ENCODE peak calls at places on chromosomes 13 and 19, in seven cellular contexts. J is iPS DF 6.9; H is GM23338; I is left ventricle myocardium inferior; S is CD4-positive, alpha-beta memory T cell; X is bronchial epithelial cell; N is ovary. C is an unnamed sample.

GRCh38 chr19:13841339-13842293 is 35.3 kb upstream of the NANOS3 start:
- DNase-seq in N (peak; percentile 52), I (no peak), J (no peak), X (no peak), H (no peak), S (peak; percentile 56), C (peak; percentile 63)

GRCh38 chr19:28705008-28705407 is 507.9 kb downstream of the UQCRFS1 start:
- DNase-seq in S (no peak), I (no peak), H (peak; percentile 52), J (no peak), X (peak; percentile 63), N (no peak), C (no peak)

GRCh38 chr13:112648101-112648500 is 41.7 kb upstream of the ATP11A start:
- DNase-seq in N (no peak), S (no peak), I (no peak), X (no peak), H (no peak), J (no peak), C (peak; percentile 42)

GRCh38 chr13:75101997-75102720 is 379.8 kb downstream of the TBC1D4 start:
- DNase-seq in I (no peak), J (no peak), X (peak; percentile 50), S (no peak), H (peak; percentile 36), N (no peak), C (peak; percentile 92)

GRCh38 chr13:109667754-109668360 is 118.5 kb downstream of the IRS2 start:
- DNase-seq in X (peak; percentile 33), J (no peak), I (no peak), N (no peak), H (no peak), S (no peak), C (no peak)

GRCh38 chr19:50046649-50047503 is 21.1 kb downstream of the ZNF473 start:
- DNase-seq in I (peak; percentile 42), S (peak; percentile 61), N (no peak), H (peak; percentile 87), X (no peak), J (peak; percentile 41), C (peak; percentile 77)

GRCh38 chr19:17972230-17972629 is 5.3 kb downstream of the KCNN1 start:
- DNase-seq in X (no peak), S (no peak), N (no peak), J (no peak), H (no peak), I (no peak), C (no peak)

GRCh38 chr13:30334663-30335386 is 27.5 kb upstream of the KATNAL1 start:
- DNase-seq in J (peak; percentile 31), H (peak; percentile 82), X (peak; percentile 17), S (peak; percentile 36), N (no peak), I (no peak), C (peak; percentile 73)

GRCh38 chr19:38285567-38285966 is 18.5 kb upstream of the C19orf33 start:
- DNase-seq in J (no peak), H (no peak), I (no peak), N (no peak), X (no peak), S (no peak), C (no peak)

GRCh38 chr13:102286326-102286725 is 115.5 kb downstream of the FGF14 start:
- DNase-seq in N (no peak), S (no peak), H (no peak), I (no peak), J (no peak), X (peak; percentile 100), C (no peak)

GRCh38 chr19:45113628-45114027 is 20.6 kb downstream of the PPP1R37 start:
- DNase-seq in S (no peak), X (peak; percentile 29), N (no peak), I (no peak), H (peak; percentile 35), J (no peak), C (no peak)

GRCh38 chr19:23260956-23261355 is 10.8 kb upstream of the ZNF724 start:
- DNase-seq in N (no peak), H (no peak), J (no peak), S (no peak), X (no peak), I (no peak), C (no peak)

GRCh38 chr19:23262892-23263291 is 12.7 kb upstream of the ZNF724 start:
- DNase-seq in X (no peak), S (no peak), N (no peak), H (no peak), J (no peak), I (no peak), C (no peak)

GRCh38 chr19:23263396-23263795 is 13.2 kb upstream of the ZNF724 start:
- DNase-seq in N (no peak), S (no peak), I (no peak), X (no peak), J (no peak), H (no peak), C (no peak)

GRCh38 chr19:23259961-23260360 is 9.8 kb upstream of the ZNF724 start:
- DNase-seq in J (no peak), S (no peak), I (no peak), X (no peak), H (no peak), N (no peak), C (no peak)

DNA sequence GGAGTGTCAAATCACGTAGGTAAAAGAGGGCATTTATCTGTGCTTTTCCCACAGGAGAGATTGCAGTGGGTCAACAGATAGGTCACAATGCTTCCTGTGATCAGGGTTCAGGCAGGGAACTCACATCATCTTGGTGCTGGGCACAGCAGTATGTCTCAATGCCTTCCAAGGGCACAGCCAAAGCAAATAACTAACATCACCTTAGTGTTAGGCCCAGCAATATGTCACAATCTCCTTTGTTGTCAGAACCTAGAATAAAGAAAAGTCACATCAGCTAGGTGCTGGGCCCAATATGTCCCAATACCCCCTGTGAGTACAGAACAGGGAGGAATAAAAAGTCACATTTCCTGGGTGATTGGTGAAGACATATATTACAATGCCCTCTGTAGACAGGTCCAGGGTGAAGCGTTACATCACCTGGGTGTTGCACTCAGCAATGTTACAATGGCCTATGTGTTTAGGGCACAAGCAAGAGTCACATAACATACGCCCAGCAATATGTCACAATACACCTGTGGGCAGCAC is 11.4 kb upstream of the ZNF724 start:
- DNase-seq in H (no peak), X (no peak), S (no peak), J (no peak), N (no peak), I (no peak), C (no peak)
- H3K36me3 ChIP-seq in H (peaks cover 14% of the 10 kb centered on the region), X (no peaks in the 10 kb centered on the region), S (peaks cover 22% of the 10 kb centered on the region), J (peaks cover 29% of the 10 kb centered on the region), N (no peaks in the 10 kb centered on the region), I (peaks cover 38% of the 10 kb centered on the region), C (peaks cover 74% of the 10 kb centered on the region)

GRCh38 chr19:42208612-42209011 is 8.9 kb downstream of the DEDD2 start:
- DNase-seq in I (peak; percentile 25), H (no peak), J (no peak), X (no peak), S (no peak), N (no peak), C (no peak)
- H3K36me3 ChIP-seq in I (peaks cover 78% of the 10 kb centered on the region), H (peaks cover 34% of the 10 kb centered on the region), J (peaks cover 25% of the 10 kb centered on the region), X (peaks cover 17% of the 10 kb centered on the region), S (peaks cover 78% of the 10 kb centered on the region), N (no peaks in the 10 kb centered on the region), C (peaks cover 63% of the 10 kb centered on the region)

GRCh38 chr13:95388420-95389079 is 87.3 kb upstream of the ABCC4 start:
- DNase-seq in S (no peak), I (no peak), H (no peak), N (no peak), J (no peak), X (no peak), C (no peak)

GRCh38 chr13:95382906-95383305 is 81.7 kb upstream of the ABCC4 start:
- DNase-seq in I (no peak), X (no peak), J (no peak), S (no peak), H (no peak), N (no peak), C (no peak)

GRCh38 chr13:95385808-95386207 is 84.6 kb upstream of the ABCC4 start:
- DNase-seq in X (no peak), J (no peak), I (no peak), H (no peak), N (no peak), S (no peak), C (no peak)

GRCh38 chr13:95385373-95385772 is 84.1 kb upstream of the ABCC4 start:
- DNase-seq in I (no peak), N (no peak), H (no peak), X (no peak), J (no peak), S (no peak), C (no peak)

GRCh38 chr13:95386370-95386769 is 85.1 kb upstream of the ABCC4 start:
- DNase-seq in J (no peak), S (no peak), I (no peak), N (no peak), H (no peak), X (no peak), C (no peak)
- H3K36me3 ChIP-seq in J (no peaks in the 10 kb centered on the region), S (no peaks in the 10 kb centered on the region), I (no peaks in the 10 kb centered on the region), N (no peaks in the 10 kb centered on the region), H (no peaks in the 10 kb centered on the region), X (no peaks in the 10 kb centered on the region), C (no peaks in the 10 kb centered on the region)

GRCh38 chr19:47687906-47688305 is 25.3 kb upstream of the EHD2 start:
- DNase-seq in N (no peak), J (no peak), S (no peak), H (no peak), I (no peak), X (no peak), C (no peak)
- H3K36me3 ChIP-seq in N (no peaks in the 10 kb centered on the region), J (no peaks in the 10 kb centered on the region), S (no peaks in the 10 kb centered on the region), H (no peaks in the 10 kb centered on the region), I (peaks cover 26% of the 10 kb centered on the region), X (peaks cover 6% of the 10 kb centered on the region), C (peaks cover 59% of the 10 kb centered on the region)

DNA sequence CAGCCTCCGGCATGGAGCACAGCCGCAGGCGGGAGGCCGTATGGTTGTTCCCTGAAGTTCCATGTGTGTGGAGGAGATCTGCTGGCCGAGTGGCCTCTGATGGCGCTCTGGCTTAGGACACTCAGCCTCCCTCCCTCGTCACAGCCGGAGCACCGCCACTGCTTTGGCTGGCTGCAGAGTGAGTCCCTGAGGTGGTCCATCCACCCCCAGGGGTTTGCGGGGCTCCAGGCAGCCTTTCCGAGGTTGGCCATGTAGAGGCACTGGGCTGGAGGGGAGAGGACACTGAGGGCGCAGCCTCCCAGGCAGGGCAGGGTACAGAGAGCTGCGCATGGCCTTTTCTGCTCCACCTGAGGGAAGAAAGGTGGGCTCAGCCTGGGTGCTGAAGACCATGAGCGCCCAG is 19.8 kb upstream of the NPAS1 start:
- DNase-seq in I (no peak), S (no peak), H (no peak), J (no peak), X (no peak), N (no peak), C (no peak)
- H3K36me3 ChIP-seq in I (peaks cover 55% of the 10 kb centered on the region), S (peaks cover 25% of the 10 kb centered on the region), H (no peaks in the 10 kb centered on the region), J (peaks cover 22% of the 10 kb centered on the region), X (peaks cover 27% of the 10 kb centered on the region), N (no peaks in the 10 kb centered on the region), C (peaks cover 4% of the 10 kb centered on the region)

GRCh38 chr13:46803586-46803985 is 6.6 kb upstream of the ESD start:
- DNase-seq in X (no peak), I (no peak), J (no peak), S (no peak), H (no peak), N (no peak), C (no peak)
- H3K36me3 ChIP-seq in X (no peaks in the 10 kb centered on the region), I (no peaks in the 10 kb centered on the region), J (no peaks in the 10 kb centered on the region), S (no peaks in the 10 kb centered on the region), H (no peaks in the 10 kb centered on the region), N (no peaks in the 10 kb centered on the region), C (no peaks in the 10 kb centered on the region)

C was measured in endodermal cell.